ENCODE peak calls at places on chromosomes 5 and 9, in five cellular contexts. K is HCT116, R is breast epithelium, P is IMR-90, C is A549. Q is an unnamed sample. For H3K4me1, the result is how much of the 10 kb centered on the place peaks cover.

GRCh38 chr5:32710859-32711692 is at the start of gene NPR3:
- DNase-seq in K (no peak), P (peak), C (peak), R (no peak), Q (peak)

GRCh38 chr9:135680091-135680490 is 17.0 kb downstream of the LCN9 start:
- DNase-seq in P (no peak), K (no peak), C (no peak), R (no peak), Q (no peak)

GRCh38 chr9:36864491-36865410 is 169.3 kb downstream of the PAX5 start:
- DNase-seq in R (no peak), C (no peak), K (no peak), P (no peak), Q (no peak)

GRCh38 chr5:38453506-38453905 is 102.9 kb downstream of the LIFR start:
- DNase-seq in K (no peak), R (no peak), C (no peak), P (no peak), Q (no peak)

GRCh38 chr5:18102733-18103132 is 468.5 kb downstream of the TAF11L14 start:
- DNase-seq in C (no peak), K (no peak), R (no peak), P (no peak), Q (no peak)

GRCh38 chr5:80926536-80926935 is 33.6 kb upstream of the RASGRF2 start:
- DNase-seq in C (no peak), R (no peak), K (no peak), P (no peak), Q (no peak)

GRCh38 chr9:14400658-14400995 is 86.7 kb upstream of the NFIB start:
- DNase-seq in P (peak), C (peak), R (no peak), K (peak), Q (no peak)

GRCh38 chr5:54525692-54526091 is 8.1 kb downstream of the SNX18 start:
- DNase-seq in P (no peak), K (no peak), R (no peak), C (no peak), Q (no peak)

GRCh38 chr5:7745882-7746735 is 104.8 kb downstream of the CFAP90 start:
- DNase-seq in R (peak), C (peak), P (peak), K (peak), Q (peak)

GRCh38 chr9:7273575-7273974 is 515.8 kb downstream of the KDM4C start:
- DNase-seq in C (peak), R (no peak), K (no peak), P (peak), Q (peak)

GRCh38 chr9:72871685-72872084 is 81.2 kb downstream of the ALDH1A1 start:
- DNase-seq in P (peak), C (peak), K (peak), R (no peak), Q (no peak)

GRCh38 chr5:43140286-43140685 is 19.6 kb downstream of the ZNF131 start:
- DNase-seq in K (no peak), R (no peak), P (peak), C (no peak), Q (no peak)

GRCh38 chr5:59081693-59082092 is 498.8 kb downstream of the RAB3C start:
- DNase-seq in P (no peak), R (no peak), C (no peak), K (no peak), Q (no peak)

GRCh38 chr5:176891331-176891958 is 7.7 kb downstream of the HK3 start:
- DNase-seq in R (peak), C (no peak), P (no peak), K (no peak), Q (no peak)

GRCh38 chr5:40240111-40240510 is 439.6 kb upstream of the PTGER4 start:
- DNase-seq in C (peak), R (no peak), K (no peak), P (peak), Q (no peak)

GRCh38 chr5:149940077-149940574 is 4.5 kb downstream of the PDE6A start:
- DNase-seq in C (no peak), R (no peak), P (no peak), K (no peak), Q (no peak)

GRCh38 chr5:42015254-42015653 is 90.2 kb downstream of the FBXO4 start:
- DNase-seq in P (no peak), C (no peak), K (no peak), R (no peak), Q (no peak)

GRCh38 chr5:43555895-43556606 is 826 bp downstream of the PAIP1 start:
- DNase-seq in P (peak), R (peak), C (peak), K (peak), Q (peak)

GRCh38 chr5:169424279-169424955 is 123.5 kb upstream of the SLIT3 start:
- DNase-seq in C (no peak), R (no peak), K (no peak), P (no peak), Q (no peak)

GRCh38 chr5:88450239-88450638 is 181.6 kb upstream of the TMEM161B start:
- DNase-seq in K (no peak), R (no peak), P (no peak), C (no peak), Q (no peak)

GRCh38 chr5:154309805-154310204 is 119.3 kb downstream of the GALNT10 start:
- DNase-seq in R (no peak), C (no peak), P (no peak), K (no peak), Q (no peak)

GRCh38 chr5:173474881-173475287 is 141.6 kb downstream of the BOD1 start:
- DNase-seq in P (peak), K (no peak), C (no peak), R (no peak), Q (no peak)

GRCh38 chr9:4832786-4833579 is 40.2 kb downstream of the RCL1 start:
- DNase-seq in K (peak), P (peak), R (no peak), C (peak), Q (no peak)

GRCh38 chr5:170436335-170436734 is 47.2 kb upstream of the KCNMB1 start:
- DNase-seq in K (no peak), R (no peak), P (no peak), C (no peak), Q (no peak)

GRCh38 chr9:123487944-123488343 is 131.9 kb downstream of the CRB2 start:
- DNase-seq in R (no peak), P (no peak), C (no peak), K (no peak), Q (no peak)

GRCh38 chr5:163504091-163504931 is 1.1 kb upstream of the MAT2B start:
- DNase-seq in K (no peak), P (peak), R (no peak), C (peak), Q (peak)

GRCh38 chr5:174910245-174910737 is 185.9 kb downstream of the MSX2 start:
- DNase-seq in K (peak), C (peak), R (peak), P (peak), Q (peak)

GRCh38 chr5:13536921-13537320 is 407.6 kb downstream of the DNAH5 start:
- DNase-seq in P (peak), R (no peak), C (peak), K (no peak), Q (no peak)

GRCh38 chr9:133224762-133225161 is 15.7 kb upstream of the OBP2B start:
- DNase-seq in R (no peak), P (no peak), C (no peak), K (no peak), Q (peak)

GRCh38 chr9:129511320-129511900 is 109.5 kb downstream of the C9orf50 start:
- DNase-seq in C (no peak), P (no peak), K (no peak), R (no peak), Q (no peak)

GRCh38 chr9:6759114-6759977 is 1.6 kb downstream of the KDM4C start:
- DNase-seq in C (peak), R (no peak), K (peak), P (peak), Q (no peak)

GRCh38 chr5:67246108-67246507 is 49.5 kb upstream of the CD180 start:
- DNase-seq in C (peak), R (no peak), P (peak), K (peak), Q (no peak)

GRCh38 chr9:24436761-24437160 is 108.9 kb downstream of the IZUMO3 start:
- DNase-seq in R (no peak), C (no peak), K (no peak), P (no peak), Q (no peak)

GRCh38 chr5:175749591-175749990 is 91.7 kb downstream of the HRH2 start:
- DNase-seq in R (peak), K (no peak), P (no peak), C (no peak), Q (no peak)

GRCh38 chr5:16574789-16575785 is 41.7 kb downstream of the RETREG1 start:
- DNase-seq in C (no peak), R (no peak), K (no peak), P (peak), Q (peak)

GRCh38 chr5:14726066-14726838 is 61.7 kb downstream of the OTULIN start:
- DNase-seq in R (no peak), P (peak), K (no peak), C (no peak), Q (no peak)

GRCh38 chr5:14729448-14730385 is 65.2 kb downstream of the OTULIN start:
- DNase-seq in C (no peak), P (no peak), K (no peak), R (no peak), Q (no peak)

GRCh38 chr5:14728109-14728938 is 63.8 kb downstream of the OTULIN start:
- DNase-seq in P (no peak), K (no peak), C (no peak), R (no peak), Q (peak)

GRCh38 chr5:14724633-14725032 is 60.1 kb downstream of the OTULIN start:
- DNase-seq in P (no peak), C (no peak), K (no peak), R (no peak), Q (no peak)

DNA sequence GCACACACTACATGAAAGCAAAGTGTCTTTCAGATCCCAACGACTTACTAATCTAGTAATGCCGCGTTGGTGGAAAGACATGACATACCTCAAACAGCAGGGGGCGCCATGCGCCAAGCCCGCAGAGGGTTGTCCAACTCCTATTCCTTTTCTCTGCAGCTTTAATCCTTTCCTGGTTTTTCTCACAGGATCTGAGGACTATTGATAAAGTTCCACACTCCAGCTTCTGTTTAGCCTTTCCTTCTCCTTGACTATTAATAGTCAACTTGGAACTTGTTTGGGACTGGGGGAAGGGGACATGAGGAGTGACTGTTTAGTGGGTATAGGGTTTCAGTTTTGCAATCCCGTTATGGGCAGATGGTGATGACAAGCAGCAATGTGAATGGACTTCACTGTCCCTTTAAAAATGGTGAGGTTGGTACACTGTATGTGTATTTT is 62.9 kb downstream of the OTULIN start:
- DNase-seq in R (peak), K (peak), P (peak), C (peak), Q (peak)
- H3K27ac ChIP-seq in R (no peak), K (no peak), P (no peak), C (no peak), Q (peak)

DNA sequence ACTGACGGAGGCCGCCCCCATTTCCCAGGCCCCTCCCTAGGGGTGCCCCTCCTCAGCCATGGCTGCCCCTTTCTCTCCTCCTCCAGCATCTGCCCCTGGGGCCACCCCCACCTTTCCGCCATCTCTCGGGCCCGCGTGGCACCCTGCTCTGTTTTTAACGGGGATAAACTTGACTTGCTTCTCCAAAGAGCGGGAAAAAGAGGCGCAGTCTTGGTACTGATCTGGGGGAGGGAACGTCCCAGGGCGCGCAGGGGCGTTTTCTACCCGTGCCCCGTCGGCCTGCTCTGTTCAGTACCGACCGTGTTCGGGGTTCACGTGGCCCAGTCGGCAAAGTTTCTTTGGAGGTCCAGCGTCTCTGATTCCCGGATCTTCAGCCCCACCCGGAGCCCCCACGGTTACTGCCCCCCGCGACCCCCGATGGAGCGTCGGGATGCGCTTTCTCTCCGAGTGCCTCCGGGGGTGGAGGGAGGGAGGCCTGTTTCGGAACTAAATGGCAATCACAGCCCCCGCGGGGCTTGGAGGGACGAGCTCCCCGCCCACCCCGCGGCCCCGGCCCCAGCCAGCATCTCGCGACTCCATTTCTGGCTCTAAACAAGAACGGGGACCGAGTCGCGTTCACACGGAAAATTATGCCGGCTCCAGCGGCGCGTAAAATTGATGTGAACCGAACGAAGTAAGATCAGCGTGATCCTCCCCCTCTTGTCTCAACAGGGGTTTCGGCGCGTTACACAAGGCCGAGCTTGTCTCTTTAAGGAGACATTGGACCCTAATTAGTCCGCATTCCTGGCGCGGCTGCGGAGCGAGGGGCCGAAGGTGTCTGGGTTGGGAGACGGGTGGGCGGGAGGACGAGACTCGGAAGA is 1.1 kb upstream of the TLE4 start:
- DNase-seq in P (peak), K (no peak), R (peak), C (peak), Q (peak)
- TF ChIP-seq POLR2A in P (no peak), K (no peak), R (no peak), C (peak), Q (no peak)

GRCh38 chr9:124576751-124577150 is 69.6 kb upstream of the NR5A1 start:
- DNase-seq in R (no peak), P (no peak), K (no peak), C (no peak), Q (no peak)

GRCh38 chr9:124570942-124571666 is 63.9 kb upstream of the NR5A1 start:
- DNase-seq in C (no peak), K (no peak), R (no peak), P (no peak), Q (no peak)

GRCh38 chr9:124574944-124575343 is 67.7 kb upstream of the NR5A1 start:
- DNase-seq in P (peak), R (no peak), C (peak), K (peak), Q (no peak)

GRCh38 chr9:124569942-124570341 is 62.7 kb upstream of the NR5A1 start:
- DNase-seq in P (no peak), R (no peak), K (no peak), C (no peak), Q (no peak)

GRCh38 chr9:124574534-124574933 is 67.3 kb upstream of the NR5A1 start:
- DNase-seq in K (peak), C (no peak), R (no peak), P (no peak), Q (no peak)
- H3K4me1 ChIP-seq in K (half or more), C (under half), R (under half), P (under half), Q (under half)

GRCh38 chr9:105290401-105290800 is 46.0 kb downstream of the SLC44A1 start:
- DNase-seq in P (peak), C (no peak), R (no peak), K (no peak), Q (no peak)
- H3K27ac ChIP-seq in P (no peak), C (peak), R (peak), K (no peak), Q (no peak)

GRCh38 chr9:131505012-131505411 is 2.3 kb downstream of the POMT1 start:
- DNase-seq in P (no peak), K (no peak), R (no peak), C (no peak), Q (no peak)

GRCh38 chr9:131503626-131504465 is 1.1 kb downstream of the POMT1 start:
- DNase-seq in K (no peak), C (peak), P (peak), R (no peak), Q (no peak)

GRCh38 chr9:131500377-131500776 is 2.3 kb upstream of the POMT1 start:
- DNase-seq in P (no peak), C (no peak), K (no peak), R (no peak), Q (no peak)

GRCh38 chr9:131500939-131501541 is 1.7 kb upstream of the POMT1 start:
- DNase-seq in P (peak), K (no peak), C (no peak), R (no peak), Q (no peak)

DNA sequence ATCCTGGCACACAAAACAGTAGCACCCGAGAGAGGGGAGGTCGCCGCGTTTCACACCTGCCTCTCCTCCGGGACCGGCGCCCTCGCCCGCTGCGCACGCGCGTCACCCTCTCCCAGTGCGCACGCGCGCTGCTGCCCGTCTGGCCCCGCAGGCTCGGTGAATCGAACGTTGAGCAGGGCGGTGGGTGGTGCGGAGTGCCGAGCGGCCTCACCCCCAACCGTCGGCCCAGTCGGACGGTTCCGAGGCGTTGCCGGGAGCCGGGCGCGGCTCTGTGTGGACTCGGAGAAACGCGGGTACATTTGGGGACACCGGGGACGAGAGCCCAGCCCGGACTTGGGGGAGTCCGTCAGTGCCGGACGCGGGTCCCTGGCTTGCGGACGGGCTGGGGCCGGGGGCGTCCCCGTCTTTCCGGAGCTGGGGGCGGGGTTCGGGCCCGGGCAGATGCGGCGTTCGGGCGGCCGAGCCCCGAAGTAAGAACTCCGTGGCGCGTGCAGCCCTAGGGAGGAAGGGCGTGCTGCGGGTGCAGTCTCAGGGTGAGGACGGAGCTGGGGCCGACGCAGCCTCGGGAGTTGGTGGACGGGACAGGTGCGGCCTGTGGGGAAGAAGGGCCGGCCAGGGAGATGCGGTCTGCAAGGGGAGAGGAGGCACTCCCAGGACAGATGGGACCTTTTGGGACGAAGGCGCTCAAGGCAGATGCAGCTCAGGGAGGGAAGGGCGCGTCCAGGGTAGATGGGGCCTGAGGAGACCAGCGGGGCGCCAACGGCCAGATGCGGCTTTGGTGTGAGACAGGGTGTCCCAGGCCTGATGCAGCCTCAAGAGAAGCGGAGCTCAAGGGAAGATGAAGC is at the start of gene POMT1:
- DNase-seq in C (peak), P (peak), K (peak), R (peak), Q (peak)
- TF ChIP-seq POLR2A in C (peak), P (no peak), K (peak), R (no peak), Q (peak)

DNA sequence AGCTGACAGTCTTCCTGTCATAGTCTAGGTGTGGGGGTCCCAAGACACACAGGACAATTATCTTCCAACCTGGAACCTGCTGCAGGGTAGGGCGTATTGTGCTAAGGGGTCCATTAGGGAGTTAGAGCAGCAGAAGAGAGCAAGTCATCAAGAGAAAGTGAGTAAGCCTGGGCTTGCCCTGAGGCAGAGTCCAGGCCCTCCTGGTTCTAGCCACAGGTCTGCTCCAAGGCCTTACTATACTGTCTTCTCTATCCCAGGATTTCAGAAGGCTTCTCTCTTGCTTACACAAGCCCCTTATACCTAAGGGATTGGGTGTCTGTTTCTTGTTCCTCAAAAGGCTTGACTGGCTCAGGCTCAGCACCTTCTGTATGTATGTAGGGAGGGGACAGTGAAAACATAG is 7.7 kb downstream of the P4HA2 start:
- DNase-seq in C (no peak), R (no peak), K (no peak), P (no peak), Q (no peak)
- H3K4me1 ChIP-seq in C (under half), R (under half), K (under half), P (under half), Q (under half)

GRCh38 chr5:103389362-103389761 is 130.8 kb downstream of the MACIR start:
- DNase-seq in P (no peak), R (no peak), K (no peak), C (no peak), Q (no peak)

GRCh38 chr5:103389846-103390245 is 131.3 kb downstream of the MACIR start:
- DNase-seq in P (no peak), R (no peak), K (no peak), C (no peak), Q (no peak)

GRCh38 chr5:103394676-103395075 is 136.1 kb downstream of the MACIR start:
- DNase-seq in R (no peak), C (no peak), K (no peak), P (no peak), Q (no peak)

GRCh38 chr5:103391659-103392058 is 133.1 kb downstream of the MACIR start:
- DNase-seq in P (no peak), R (no peak), C (no peak), K (no peak), Q (no peak)

GRCh38 chr5:103393131-103393754 is 134.7 kb downstream of the MACIR start:
- DNase-seq in C (no peak), K (no peak), R (no peak), P (no peak), Q (no peak)
- H3K27ac ChIP-seq in C (no peak), K (no peak), R (no peak), P (no peak), Q (no peak)